ENCODE peak calls at places on chromosomes 5 and 9, in six cellular contexts. G is body of pancreas, N is ovary, Q is sigmoid colon, T is IMR-90, E is thyroid gland. W is an unnamed sample.

GRCh38 chr5:175922192-175922885 is 45.8 kb downstream of the THOC3 start:
- DNase-seq in Q (no peak), N (no peak), E (no peak), T (peak; percentile 99), G (no peak), W (no peak)

GRCh38 chr5:126846756-126847155 is 69.8 kb downstream of the LMNB1 start:
- DNase-seq in N (no peak), G (no peak), E (no peak), Q (no peak), T (no peak), W (no peak)

GRCh38 chr9:127136880-127137639 is 14.6 kb upstream of the ANGPTL2 start:
- DNase-seq in E (no peak), Q (no peak), N (peak; percentile 12), G (no peak), T (no peak), W (no peak)

GRCh38 chr5:100119903-100120302 is 415.3 kb upstream of the FAM174A start:
- DNase-seq in T (no peak), Q (no peak), E (no peak), N (no peak), G (no peak), W (no peak)

GRCh38 chr9:93024646-93024910 is 33.9 kb upstream of the SUSD3 start:
- DNase-seq in E (no peak), T (no peak), Q (no peak), N (no peak), G (no peak), W (no peak)

GRCh38 chr9:13719981-13720380 is 440.5 kb upstream of the MPDZ start:
- DNase-seq in G (no peak), T (peak; percentile 84), Q (no peak), E (no peak), N (no peak), W (no peak)

GRCh38 chr9:71752928-71753327 is 15.4 kb downstream of the CEMIP2 start:
- DNase-seq in N (no peak), G (no peak), T (no peak), E (no peak), Q (no peak), W (no peak)

GRCh38 chr9:72351538-72352453 is 13.2 kb downstream of the ZFAND5 start:
- DNase-seq in T (peak; percentile 91), E (no peak), G (no peak), N (peak; percentile 53), Q (peak; percentile 70), W (no peak)

GRCh38 chr5:109936091-109936490 is 246.4 kb downstream of the MAN2A1 start:
- DNase-seq in T (no peak), G (no peak), Q (no peak), N (no peak), E (no peak), W (no peak)

GRCh38 chr9:136626066-136626725 is 36.5 kb upstream of the EGFL7 start:
- DNase-seq in Q (no peak), T (no peak), E (no peak), G (peak; percentile 59), N (no peak), W (no peak)

DNA sequence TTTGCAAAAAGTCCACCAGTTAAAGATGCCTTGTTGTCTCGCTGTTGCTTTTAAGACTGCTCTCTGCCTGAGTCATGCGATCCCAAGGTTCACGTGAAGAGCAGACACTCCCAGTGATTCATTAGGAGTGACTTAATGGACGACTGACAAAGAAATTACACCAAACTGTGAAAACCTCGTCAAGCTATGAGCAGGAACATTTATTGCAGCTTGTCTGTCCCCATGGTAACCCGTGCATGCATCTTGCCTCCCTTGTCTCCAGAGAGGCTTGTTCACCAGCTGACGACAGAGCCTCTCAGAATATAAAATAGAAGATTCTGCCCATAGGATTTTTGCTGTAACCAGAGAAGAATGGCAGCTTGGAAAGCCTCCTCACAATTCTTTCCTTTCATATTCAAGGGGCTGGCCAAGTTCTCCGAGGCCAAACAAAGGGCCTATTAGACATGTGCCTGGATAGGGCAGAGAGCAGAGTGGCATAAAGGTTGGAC is 352.7 kb downstream of the SPOCK1 start:
- DNase-seq in G (no peak), Q (peak; percentile 73), T (peak; percentile 96), E (no peak), N (peak; percentile 31), W (peak; percentile 88)
- H3K4me3 ChIP-seq in G (no peak overlapping the region), Q (no peak overlapping the region), T (no peak overlapping the region), E (no peak overlapping the region), N (no peak overlapping the region), W (no peak overlapping the region)

GRCh38 chr5:97449172-97449571 is 266.1 kb upstream of the RIOK2 start:
- DNase-seq in G (no peak), T (no peak), N (no peak), E (no peak), Q (no peak), W (no peak)
- TF ChIP-seq POLR2A in G (no peak), T (no peak), N (no peak), E (no peak), Q (no peak), W (no peak)

DNA sequence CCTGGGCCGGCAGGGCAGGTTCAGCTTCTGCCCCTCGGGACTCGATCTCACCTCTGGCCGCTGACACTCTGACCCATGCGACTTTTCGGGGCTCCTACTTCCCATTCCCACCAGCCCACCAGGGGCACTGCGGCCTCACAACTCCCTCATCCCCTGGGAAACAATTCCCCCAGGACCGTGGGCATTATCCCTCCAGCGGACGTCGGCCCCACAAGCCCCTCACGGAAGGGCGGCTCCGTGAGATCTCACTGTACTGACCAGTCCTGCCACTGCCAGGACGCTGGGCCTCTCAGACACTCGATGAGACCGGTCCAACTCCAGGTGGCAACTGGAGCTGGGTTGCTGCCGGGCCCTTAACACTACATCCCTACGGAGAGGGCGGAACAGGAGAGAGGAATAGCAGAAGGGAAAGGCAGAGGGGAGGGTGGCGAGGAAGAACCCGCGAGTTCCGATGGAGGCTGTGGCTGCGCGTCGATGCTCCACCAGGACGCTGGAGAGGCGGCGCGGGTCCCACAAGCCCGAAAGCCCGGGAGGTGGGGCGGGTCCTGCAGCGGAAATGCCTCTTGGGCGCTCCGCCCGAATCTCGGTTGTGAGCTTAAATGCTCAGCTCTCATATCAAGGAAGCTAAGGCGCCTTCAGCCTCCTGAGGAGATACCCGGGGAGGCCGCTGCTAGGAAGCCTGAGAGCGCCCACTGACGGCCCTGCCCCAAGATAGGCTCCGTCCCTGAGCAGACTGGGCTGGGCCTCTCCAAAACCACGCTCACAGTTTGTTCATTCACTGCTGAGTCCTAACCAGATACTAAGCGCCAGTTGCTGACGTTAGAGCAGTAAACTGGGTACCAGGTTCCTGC is 36.3 kb downstream of the VCP start:
- DNase-seq in Q (peak; percentile 74), E (peak; percentile 29), G (no peak), N (peak; percentile 51), T (peak; percentile 38), W (no peak)
- H3K4me3 ChIP-seq in Q (peak overlapping the region; percentile 21), E (no peak overlapping the region), G (no peak overlapping the region), N (peak overlapping the region; percentile 3), T (peak overlapping the region; percentile 20), W (no peak overlapping the region)

DNA sequence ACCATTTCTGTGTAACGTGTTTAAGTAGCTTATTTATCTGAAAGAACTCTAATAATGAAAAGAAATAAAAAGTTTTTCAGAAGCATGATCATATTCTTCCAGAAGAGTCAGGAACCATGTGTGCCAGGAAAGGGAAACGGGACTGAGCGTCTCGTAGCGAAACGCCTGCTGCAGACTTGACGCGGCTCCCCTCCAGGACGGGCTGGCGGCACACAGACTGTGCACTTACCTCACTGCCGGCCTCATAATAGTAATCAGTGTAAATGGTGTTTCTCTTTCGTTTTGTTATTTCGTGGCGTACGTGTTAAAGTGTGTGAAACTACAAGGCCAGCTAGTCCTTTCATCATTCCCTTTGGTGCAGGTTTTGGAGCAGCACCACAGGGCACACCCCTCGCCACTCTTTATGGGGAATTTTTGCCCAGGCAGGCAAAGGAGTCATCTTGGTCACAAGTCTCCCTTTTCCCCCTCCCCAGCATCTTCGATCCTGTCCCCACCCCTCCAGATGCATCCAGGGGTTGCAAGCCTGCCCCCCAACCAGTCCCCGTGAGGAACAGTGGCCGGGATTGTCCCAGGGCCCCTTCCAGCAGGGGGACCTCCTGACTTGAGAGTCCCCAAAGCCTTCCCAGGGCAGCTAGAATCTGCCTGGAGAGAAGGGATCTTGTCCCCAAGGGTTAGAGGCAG is 233.1 kb downstream of the FANCC start:
- DNase-seq in N (no peak), T (no peak), Q (peak; percentile 85), G (peak; percentile 22), E (no peak), W (no peak)
- TF ChIP-seq POLR2A in N (no peak), T (no peak), Q (no peak), G (no peak), E (no peak), W (no peak)

GRCh38 chr5:173573126-173573960 is 43.1 kb downstream of the BOD1 start:
- DNase-seq in Q (peak; percentile 84), T (peak; percentile 49), G (peak; percentile 82), N (peak; percentile 64), E (peak; percentile 60), W (peak; percentile 95)
- H3K4me3 ChIP-seq in Q (no peak overlapping the region), T (no peak overlapping the region), G (no peak overlapping the region), N (no peak overlapping the region), E (no peak overlapping the region), W (no peak overlapping the region)

GRCh38 chr9:100352727-100353505 is at the start of gene TEX10:
- DNase-seq in G (peak; percentile 87), T (peak; percentile 81), N (peak; percentile 88), E (peak; percentile 84), Q (peak; percentile 93), W (peak; percentile 83)
- TF ChIP-seq POLR2A in G (peak; percentile 28), T (peak; percentile 87), N (peak; percentile 69), E (peak; percentile 78), Q (no peak), W (no peak)

GRCh38 chr5:39216621-39217020 is 2.7 kb downstream of the FYB1 start:
- DNase-seq in Q (no peak), E (no peak), N (no peak), T (no peak), G (no peak), W (no peak)

GRCh38 chr5:39215857-39216256 is 3.5 kb downstream of the FYB1 start:
- DNase-seq in Q (no peak), T (no peak), N (no peak), G (no peak), E (no peak), W (no peak)

GRCh38 chr5:39218482-39219381 is 631 bp downstream of the FYB1 start:
- DNase-seq in G (no peak), N (no peak), T (no peak), E (no peak), Q (peak; percentile 85), W (peak; percentile 62)

GRCh38 chr5:39219433-39219832 is at the start of gene FYB1:
- DNase-seq in Q (peak; percentile 77), E (peak; percentile 17), T (no peak), N (no peak), G (no peak), W (peak; percentile 43)

GRCh38 chr5:39217365-39218281 is 1.7 kb downstream of the FYB1 start:
- DNase-seq in E (peak; percentile 76), N (peak; percentile 78), T (peak; percentile 80), G (peak; percentile 78), Q (peak; percentile 93), W (peak; percentile 75)
- H3K4me3 ChIP-seq in E (no peak overlapping the region), N (no peak overlapping the region), T (no peak overlapping the region), G (no peak overlapping the region), Q (no peak overlapping the region), W (no peak overlapping the region)